ENCODE peak calls at places on chromosomes 13 and 19, in seven cellular contexts. V is Daoy; F is NAMALWA; N is brain microvascular endothelial cell; R is activated CD4-positive, alpha-beta T cell treated with anti-CD3 and anti-CD28 coated beads, Interleukin-2, amount 50 U/mL, for 1 hour; W is uterus; X is anterior cingulate cortex. O is an unnamed sample.

GRCh38 chr19:4233282-4233853 is 4.0 kb downstream of the EBI3 start:
- DNase-seq in W (no peak), F (peak), V (peak), X (no peak), N (peak), R (peak), O (no peak)

GRCh38 chr19:7772752-7773291 is 9.8 kb downstream of the CLEC4M start:
- DNase-seq in N (no peak), V (peak), R (no peak), F (peak), X (no peak), W (no peak), O (peak)

GRCh38 chr19:3890590-3890989 is 10.1 kb downstream of the ATCAY start:
- DNase-seq in W (no peak), V (no peak), R (no peak), F (no peak), X (no peak), N (no peak), O (no peak)

GRCh38 chr19:13526552-13526951 is 20.3 kb upstream of the CACNA1A start:
- DNase-seq in F (peak), V (peak), R (no peak), W (no peak), X (no peak), N (no peak), O (no peak)

GRCh38 chr13:79901336-79901735 is 420.4 kb downstream of the NDFIP2 start:
- DNase-seq in W (no peak), N (peak), X (no peak), R (no peak), V (peak), F (no peak), O (no peak)

GRCh38 chr19:47491358-47492136 is 7.5 kb upstream of the KPTN start:
- DNase-seq in R (no peak), W (no peak), V (no peak), F (no peak), X (no peak), N (no peak), O (no peak)

GRCh38 chr19:35262101-35262761 is 6.5 kb upstream of the USF2 start:
- DNase-seq in X (no peak), V (peak), N (no peak), F (no peak), R (no peak), W (no peak), O (no peak)

GRCh38 chr19:56639217-56639616 is 3.7 kb upstream of the SMIM17 start:
- DNase-seq in R (no peak), N (no peak), W (no peak), X (no peak), V (peak), F (peak), O (no peak)

GRCh38 chr13:56528040-56528760 is 612.5 kb upstream of the PRR20A start:
- DNase-seq in F (no peak), W (no peak), V (no peak), X (no peak), N (no peak), R (no peak), O (no peak)